ENCODE peak calls at places on chromosomes 12 and 14, in four cellular contexts. One of them, this sample, is unnamed.

GRCh38 chr12:25552681-25553080 is 402 bp downstream of the LMNTD1 start:
- DNase-seq in skeletal muscle cell: peak; percentile 38
- DNase-seq in DMS 273 treated with DMSO at 0.1 percent for 48 hours: no peak
- DNase-seq in thoracic aorta: no peak
- DNase-seq in this sample: no peak

GRCh38 chr14:90968025-90968424 is 92.4 kb downstream of the RPS6KA5 start:
- DNase-seq in skeletal muscle cell: no peak
- DNase-seq in thoracic aorta: no peak
- DNase-seq in DMS 273 treated with DMSO at 0.1 percent for 48 hours: no peak
- DNase-seq in this sample: no peak

GRCh38 chr12:20260864-20261263 is 107.5 kb upstream of the PDE3A start:
- DNase-seq in thoracic aorta: no peak
- DNase-seq in skeletal muscle cell: no peak
- DNase-seq in DMS 273 treated with DMSO at 0.1 percent for 48 hours: no peak
- DNase-seq in this sample: no peak

GRCh38 chr12:49094966-49095365 is 365 bp upstream of the DHH start:
- DNase-seq in thoracic aorta: no peak
- DNase-seq in DMS 273 treated with DMSO at 0.1 percent for 48 hours: no peak
- DNase-seq in skeletal muscle cell: no peak
- DNase-seq in this sample: no peak

GRCh38 chr12:104569348-104570173 is 112.8 kb downstream of the CHST11 start:
- DNase-seq in thoracic aorta: no peak
- DNase-seq in DMS 273 treated with DMSO at 0.1 percent for 48 hours: no peak
- DNase-seq in skeletal muscle cell: no peak
- DNase-seq in this sample: no peak

GRCh38 chr12:78880078-78880477 is 15.5 kb downstream of the SYT1 start:
- DNase-seq in thoracic aorta: no peak
- DNase-seq in skeletal muscle cell: no peak
- DNase-seq in DMS 273 treated with DMSO at 0.1 percent for 48 hours: no peak
- DNase-seq in this sample: no peak

GRCh38 chr14:93897476-93897845 is 29.7 kb upstream of the FAM181A start:
- DNase-seq in skeletal muscle cell: no peak
- DNase-seq in DMS 273 treated with DMSO at 0.1 percent for 48 hours: no peak
- DNase-seq in thoracic aorta: no peak
- DNase-seq in this sample: no peak

GRCh38 chr12:110137786-110138185 is 13.6 kb downstream of the IFT81 start:
- DNase-seq in thoracic aorta: no peak
- DNase-seq in skeletal muscle cell: no peak
- DNase-seq in DMS 273 treated with DMSO at 0.1 percent for 48 hours: no peak
- DNase-seq in this sample: no peak

This sample was measured in esophagus muscularis mucosa.